ENCODE peak calls at places on chromosome 2, in five cellular contexts. U, V, X, W and N are unnamed samples.

GRCh38 chr2:159126653-159127052 is 158.2 kb downstream of the TANC1 start:
- DNase-seq in U (no peak), V (no peak), X (no peak), W (no peak), N (peak)

GRCh38 chr2:227781841-227782240 is 31.8 kb upstream of the CCL20 start:
- DNase-seq in U (no peak), V (no peak), X (no peak), W (no peak), N (no peak)

GRCh38 chr2:78431241-78431640 is 594.3 kb upstream of the REG3G start:
- DNase-seq in U (no peak), V (no peak), X (no peak), W (no peak), N (no peak)

GRCh38 chr2:148674063-148675020 is 29.8 kb downstream of the EPC2 start:
- DNase-seq in U (no peak), V (no peak), X (peak), W (no peak), N (peak)

GRCh38 chr2:145760781-145761649 is 1241.1 kb upstream of the ZEB2 start:
- DNase-seq in U (no peak), V (no peak), X (no peak), W (no peak), N (no peak)

GRCh38 chr2:99879481-99879880 is 262.9 kb downstream of the AFF3 start:
- DNase-seq in U (no peak), V (no peak), X (no peak), W (no peak), N (no peak)

GRCh38 chr2:173033080-173033479 is 42.6 kb upstream of the MAP3K20 start:
- DNase-seq in U (no peak), V (no peak), X (no peak), W (no peak), N (no peak)

GRCh38 chr2:161208527-161209139 is 48.4 kb downstream of the TANK start:
- DNase-seq in U (no peak), V (no peak), X (peak), W (no peak), N (peak)

GRCh38 chr2:105518897-105519296 is 120.0 kb upstream of the FHL2 start:
- DNase-seq in U (no peak), V (no peak), X (no peak), W (no peak), N (no peak)

GRCh38 chr2:23363831-23364230 is 21.1 kb upstream of the KLHL29 start:
- DNase-seq in U (no peak), V (no peak), X (no peak), W (no peak), N (no peak)

GRCh38 chr2:15939854-15940660 is at the start of gene MYCN:
- DNase-seq in U (peak), V (peak), X (no peak), W (peak), N (peak)

GRCh38 chr2:62498739-62499138 is 7.3 kb downstream of the TMEM17 start:
- DNase-seq in U (no peak), V (no peak), X (no peak), W (no peak), N (no peak)

GRCh38 chr2:112604952-112605351 is 20.5 kb downstream of the CHCHD5 start:
- DNase-seq in U (no peak), V (no peak), X (no peak), W (no peak), N (no peak)

GRCh38 chr2:55093381-55093780 is 43.1 kb upstream of the RTN4 start:
- DNase-seq in U (no peak), V (no peak), X (peak), W (no peak), N (no peak)

GRCh38 chr2:163664610-163665009 is 71.2 kb downstream of the FIGN start:
- DNase-seq in U (no peak), V (no peak), X (no peak), W (no peak), N (no peak)

GRCh38 chr2:133633851-133634250 is 65.6 kb upstream of the NCKAP5 start:
- DNase-seq in U (no peak), V (no peak), X (no peak), W (no peak), N (no peak)

GRCh38 chr2:229673676-229674075 is 40.7 kb downstream of the DNER start:
- DNase-seq in U (no peak), V (no peak), X (no peak), W (no peak), N (no peak)

GRCh38 chr2:191180712-191181111 is 29.9 kb upstream of the STAT4 start:
- DNase-seq in U (no peak), V (no peak), X (no peak), W (no peak), N (no peak)

GRCh38 chr2:71333619-71334018 is 2.0 kb downstream of the ZNF638 start:
- DNase-seq in U (no peak), V (no peak), X (no peak), W (no peak), N (no peak)

GRCh38 chr2:108587621-108588020 is 53.4 kb downstream of the LIMS1 start:
- DNase-seq in U (peak), V (no peak), X (no peak), W (no peak), N (peak)

GRCh38 chr2:46722142-46722541 is 193.5 kb downstream of the MCFD2 start:
- DNase-seq in U (no peak), V (no peak), X (no peak), W (no peak), N (no peak)

GRCh38 chr2:11514081-11514730 is 19.6 kb upstream of the GREB1 start:
- DNase-seq in U (no peak), V (no peak), X (no peak), W (no peak), N (no peak)

GRCh38 chr2:133600231-133600630 is 32.0 kb upstream of the NCKAP5 start:
- DNase-seq in U (no peak), V (no peak), X (no peak), W (no peak), N (no peak)

GRCh38 chr2:144331652-144332355 is 188.1 kb downstream of the ZEB2 start:
- DNase-seq in U (peak), V (peak), X (peak), W (peak), N (no peak)

GRCh38 chr2:27270680-27271079 is 4.6 kb upstream of the DNAJC5G start:
- DNase-seq in U (no peak), V (no peak), X (no peak), W (no peak), N (no peak)

GRCh38 chr2:240412975-240413812 is 22.3 kb upstream of the GPC1 start:
- DNase-seq in U (peak), V (no peak), X (no peak), W (no peak), N (no peak)

GRCh38 chr2:66446178-66446860 is 11.4 kb downstream of the MEIS1 start:
- DNase-seq in U (peak), V (no peak), X (no peak), W (peak), N (peak)

GRCh38 chr2:53668624-53669026 is 99.0 kb upstream of the CHAC2 start:
- DNase-seq in U (no peak), V (no peak), X (no peak), W (no peak), N (peak)

GRCh38 chr2:38146917-38147307 is 71.0 kb upstream of the CYP1B1 start:
- DNase-seq in U (no peak), V (no peak), X (peak), W (peak), N (no peak)

GRCh38 chr2:95399061-95399460 is 3.4 kb upstream of the FAHD2A start:
- DNase-seq in U (no peak), V (no peak), X (no peak), W (no peak), N (no peak)

GRCh38 chr2:204538179-204539009 is 6.9 kb upstream of the PARD3B start:
- DNase-seq in U (no peak), V (no peak), X (no peak), W (peak), N (no peak)

GRCh38 chr2:136381722-136382633 is 264.0 kb upstream of the CXCR4 start:
- DNase-seq in U (no peak), V (peak), X (no peak), W (no peak), N (no peak)

GRCh38 chr2:43059183-43059897 is 167.1 kb downstream of the ZFP36L2 start:
- DNase-seq in U (peak), V (peak), X (no peak), W (peak), N (peak)

GRCh38 chr2:213067888-213068287 is 83.5 kb downstream of the IKZF2 start:
- DNase-seq in U (no peak), V (no peak), X (no peak), W (no peak), N (no peak)

GRCh38 chr2:63840081-63840784 is 1.5 kb upstream of the UGP2 start:
- DNase-seq in U (no peak), V (peak), X (no peak), W (no peak), N (no peak)
- TF ChIP-seq POLR2A in U (no peak), V (no peak), X (peak), W (no peak), N (no peak)

DNA sequence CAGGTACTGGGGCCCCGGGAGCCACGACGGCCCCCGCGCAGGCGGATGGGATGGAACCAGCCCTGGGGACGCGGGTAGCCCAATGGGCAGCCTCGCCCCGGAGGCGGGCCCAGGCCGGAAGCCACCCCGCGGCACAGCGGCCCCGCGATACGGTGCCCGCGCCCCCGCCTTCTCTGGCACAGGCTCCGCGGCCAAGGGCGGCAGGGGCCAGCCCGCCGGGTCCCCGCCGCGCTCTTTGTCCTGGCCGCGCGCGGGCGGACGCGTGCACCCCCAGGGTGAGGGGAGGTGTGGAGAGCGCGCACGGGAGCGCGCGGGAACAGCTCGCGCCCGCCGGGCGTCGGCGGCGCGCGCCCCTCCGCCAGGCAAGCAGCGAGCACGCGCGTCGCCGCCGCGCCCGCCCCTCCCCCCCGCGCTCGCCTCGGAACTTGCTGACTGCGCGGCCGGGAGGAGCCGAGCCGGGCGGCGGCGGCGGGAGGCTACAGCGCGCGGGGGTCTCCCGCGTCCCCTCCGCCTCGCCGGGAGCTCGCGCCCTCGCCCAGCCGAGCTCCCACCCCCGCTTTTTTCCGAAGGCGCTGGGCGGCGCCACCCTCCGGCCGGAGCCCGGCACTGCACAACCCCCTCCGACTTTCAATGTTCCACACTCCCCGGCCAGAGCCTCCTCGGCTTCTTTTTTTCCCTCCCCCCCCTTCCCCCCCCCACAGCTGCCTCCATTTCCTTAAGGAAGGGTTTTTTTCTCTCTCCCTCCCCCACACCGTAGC is at the start of gene UBE2E3:
- DNase-seq in U (peak), V (peak), X (peak), W (peak), N (peak)
- TF ChIP-seq POLR2A in U (peak), V (peak), X (no peak), W (no peak), N (peak)

DNA sequence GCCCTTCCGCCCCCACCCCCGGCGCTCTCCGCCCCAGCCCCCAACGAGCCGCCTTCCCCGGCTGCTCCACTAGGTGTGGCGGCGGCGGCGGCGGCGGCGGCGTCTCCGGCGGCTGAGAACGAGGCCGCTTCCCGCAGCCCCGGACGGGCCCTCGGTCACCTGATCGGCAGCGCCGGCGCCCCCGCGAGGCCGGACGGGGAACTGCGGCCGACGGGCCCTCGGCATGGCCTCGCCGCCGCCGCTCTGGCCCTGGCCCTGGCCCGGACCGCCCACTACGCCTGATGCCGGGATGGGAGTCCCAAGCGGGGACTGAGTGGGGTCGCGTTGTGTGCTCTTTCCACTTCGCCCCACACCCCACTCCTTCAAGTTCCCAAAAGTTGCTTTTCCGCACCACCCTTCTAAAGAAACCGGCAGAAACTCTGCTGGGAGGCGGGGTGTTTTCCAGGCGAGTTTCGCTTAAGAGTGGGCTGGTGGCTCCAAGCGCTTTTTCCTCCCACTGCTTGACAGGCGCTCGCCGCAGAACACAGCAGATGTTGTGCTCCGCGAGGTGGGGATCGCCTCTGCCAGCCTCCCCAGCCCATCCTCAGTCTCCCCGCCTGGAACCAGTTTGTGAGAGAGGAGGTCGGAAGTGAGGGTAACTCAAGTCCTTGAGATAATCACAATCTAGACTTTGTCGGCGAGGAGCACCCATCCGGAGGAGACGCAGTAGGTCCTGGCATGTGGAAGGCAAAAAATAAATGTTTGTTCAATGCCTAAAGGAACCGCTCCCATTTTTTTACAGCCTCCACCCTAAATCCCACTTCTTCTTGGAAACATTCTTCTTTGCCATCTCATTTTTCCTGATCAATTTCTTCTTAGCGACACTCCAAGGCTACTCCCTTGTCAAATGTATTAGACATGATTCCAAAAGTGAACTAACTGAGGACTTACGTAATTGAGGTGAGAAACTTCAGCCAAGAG is at the start of gene NCKAP1:
- DNase-seq in U (peak), V (peak), X (peak), W (peak), N (peak)
- TF ChIP-seq POLR2A in U (no peak), V (no peak), X (no peak), W (no peak), N (peak)

DNA sequence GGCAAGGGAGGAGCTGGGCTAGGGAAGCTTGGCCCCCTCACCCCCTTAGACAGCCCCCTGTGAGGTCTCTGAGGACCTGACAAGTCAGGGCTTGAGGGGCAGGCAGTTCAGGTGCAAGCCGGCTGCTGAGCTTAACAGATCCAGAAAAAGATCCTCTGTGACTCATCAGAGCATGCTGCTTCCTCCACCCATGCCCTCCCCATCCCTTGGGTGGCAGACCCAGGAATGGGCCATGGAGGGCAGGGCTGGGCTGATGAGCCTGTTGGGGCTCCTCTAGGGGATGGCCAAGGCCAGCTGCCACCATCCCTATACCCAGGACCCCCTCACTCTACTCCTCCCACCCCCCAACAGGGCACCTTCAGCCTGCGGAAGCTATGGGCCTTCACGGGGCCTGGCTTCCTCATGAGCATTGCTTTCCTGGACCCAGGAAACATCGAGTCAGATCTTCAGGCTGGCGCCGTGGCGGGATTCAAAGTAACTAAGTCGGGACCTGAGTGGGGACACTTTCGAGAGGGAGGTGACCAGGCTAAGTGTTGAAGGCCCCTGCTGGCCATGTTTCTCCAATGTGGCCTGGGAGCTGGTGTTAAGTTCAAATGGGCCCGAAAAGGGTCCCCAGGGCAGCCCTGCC is 1.9 kb downstream of the SLC11A1 start:
- DNase-seq in U (no peak), V (no peak), X (no peak), W (no peak), N (no peak)
- TF ChIP-seq POLR2A in U (no peak), V (no peak), X (no peak), W (no peak), N (no peak)

DNA sequence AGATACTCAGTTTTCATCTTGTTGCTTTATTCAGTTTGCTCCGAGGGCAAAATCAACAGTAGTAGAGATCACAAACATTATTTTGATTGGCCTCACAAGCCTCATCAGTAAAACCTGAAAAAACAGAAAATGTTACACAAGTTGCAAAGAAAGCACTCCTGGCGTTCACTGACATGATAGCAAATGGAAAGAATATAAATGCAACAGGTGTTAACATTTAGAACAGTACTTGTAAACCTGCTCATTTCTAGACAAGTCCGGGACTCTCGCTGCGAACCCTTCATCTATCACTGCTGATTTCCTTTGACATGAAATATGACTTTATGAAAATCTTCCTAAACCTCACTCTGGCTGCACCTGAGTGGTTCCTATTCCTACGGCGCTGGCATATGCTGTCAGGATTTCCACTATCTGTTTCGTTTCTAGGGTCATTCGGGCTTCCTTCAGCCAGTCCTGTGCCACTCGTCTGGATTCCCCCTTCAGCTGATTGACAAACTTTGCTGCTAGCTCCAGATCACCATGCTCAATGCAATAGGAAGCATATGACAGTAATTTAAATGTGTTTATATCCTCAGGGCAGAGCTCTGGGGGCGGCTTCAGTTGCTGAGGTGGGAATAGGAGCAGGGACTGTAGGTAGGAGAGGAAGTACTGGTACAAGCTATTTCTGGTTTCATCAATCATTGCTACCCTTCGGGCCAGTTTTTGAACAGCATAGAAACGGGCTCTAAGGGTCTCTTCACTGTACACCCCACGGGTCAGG is 38.1 kb downstream of the PTCD3 start:
- DNase-seq in U (no peak), V (no peak), X (no peak), W (no peak), N (no peak)
- TF ChIP-seq POLR2A in U (no peak), V (no peak), X (no peak), W (no peak), N (no peak)

GRCh38 chr2:100887713-100888112 is 67.8 kb downstream of the NPAS2 start:
- DNase-seq in U (no peak), V (no peak), X (no peak), W (no peak), N (no peak)
- TF ChIP-seq POLR2A in U (no peak), V (no peak), X (no peak), W (no peak), N (no peak)

GRCh38 chr2:175454953-175455389 is 273.5 kb upstream of the ATP5MC3 start:
- DNase-seq in U (no peak), V (no peak), X (no peak), W (no peak), N (no peak)

GRCh38 chr2:175450029-175450428 is 268.5 kb upstream of the ATP5MC3 start:
- DNase-seq in U (no peak), V (no peak), X (no peak), W (no peak), N (no peak)

GRCh38 chr2:175446201-175446600 is 264.7 kb upstream of the ATP5MC3 start:
- DNase-seq in U (no peak), V (no peak), X (no peak), W (no peak), N (no peak)

GRCh38 chr2:175445276-175445675 is 263.8 kb upstream of the ATP5MC3 start:
- DNase-seq in U (no peak), V (no peak), X (no peak), W (no peak), N (no peak)

DNA sequence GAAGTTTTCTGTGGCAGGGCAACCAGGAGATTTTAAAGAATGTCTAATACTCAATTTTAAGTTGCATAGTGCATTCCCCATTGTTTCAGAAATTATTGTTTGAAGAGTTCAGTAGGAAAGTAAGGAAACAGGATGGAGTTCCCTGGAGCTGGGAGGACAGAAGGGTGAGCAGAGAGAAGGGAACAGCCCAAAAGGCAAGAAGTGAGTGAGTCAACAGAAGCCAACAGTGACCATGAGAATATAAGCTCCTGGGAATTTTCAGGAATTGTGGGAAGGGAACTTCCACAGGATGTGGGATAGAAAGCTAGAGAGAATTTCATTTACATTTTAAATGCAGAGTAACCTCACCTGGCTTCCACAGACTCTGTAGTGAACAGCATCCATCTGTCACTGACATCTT is 268.1 kb upstream of the ATP5MC3 start:
- DNase-seq in U (no peak), V (no peak), X (no peak), W (no peak), N (no peak)
- TF ChIP-seq POLR2A in U (no peak), V (no peak), X (no peak), W (no peak), N (no peak)

GRCh38 chr2:110101280-110101844 is 14.3 kb downstream of the MALL start:
- DNase-seq in U (peak), V (peak), X (peak), W (peak), N (no peak)
- TF ChIP-seq POLR2A in U (no peak), V (no peak), X (no peak), W (no peak), N (no peak)